ENCODE peak calls at places on chromosomes 16 and 17, in ten cellular contexts. One of them, this sample, is unnamed.

GRCh38 chr17:68349157-68349556 is 57.9 kb downstream of the ARSG start:
- DNase-seq in lower leg skin: no peak
- DNase-seq in H1: no peak
- DNase-seq in epithelial cell of esophagus: no peak
- DNase-seq in brain microvascular endothelial cell: no peak
- DNase-seq in CD8-positive, alpha-beta T cell: no peak
- DNase-seq in fibroblast of pulmonary artery: no peak
- DNase-seq in CD4-positive, alpha-beta T cell: no peak
- DNase-seq in OCI-LY7: no peak
- DNase-seq in HCT116: no peak
- DNase-seq in this sample: peak

GRCh38 chr17:81550830-81551457 is 1.2 kb downstream of the FAAP100 start:
- DNase-seq in lower leg skin: no peak
- DNase-seq in H1: no peak
- DNase-seq in epithelial cell of esophagus: no peak
- DNase-seq in brain microvascular endothelial cell: no peak
- DNase-seq in CD8-positive, alpha-beta T cell: no peak
- DNase-seq in fibroblast of pulmonary artery: no peak
- DNase-seq in CD4-positive, alpha-beta T cell: no peak
- DNase-seq in OCI-LY7: no peak
- DNase-seq in HCT116: no peak
- DNase-seq in this sample: no peak

GRCh38 chr17:36730095-36730808 is 128.9 kb downstream of the MRM1 start:
- DNase-seq in lower leg skin: no peak
- DNase-seq in H1: no peak
- DNase-seq in epithelial cell of esophagus: no peak
- DNase-seq in brain microvascular endothelial cell: no peak
- DNase-seq in CD8-positive, alpha-beta T cell: no peak
- DNase-seq in fibroblast of pulmonary artery: no peak
- DNase-seq in CD4-positive, alpha-beta T cell: no peak
- DNase-seq in OCI-LY7: no peak
- DNase-seq in HCT116: no peak
- DNase-seq in this sample: no peak

GRCh38 chr16:56048425-56049100 is 142.7 kb upstream of the GNAO1 start:
- DNase-seq in lower leg skin: no peak
- DNase-seq in H1: no peak
- DNase-seq in epithelial cell of esophagus: no peak
- DNase-seq in brain microvascular endothelial cell: no peak
- DNase-seq in CD8-positive, alpha-beta T cell: no peak
- DNase-seq in fibroblast of pulmonary artery: no peak
- DNase-seq in CD4-positive, alpha-beta T cell: no peak
- DNase-seq in OCI-LY7: peak
- DNase-seq in HCT116: no peak
- DNase-seq in this sample: peak

GRCh38 chr16:14284930-14285541 is 213.9 kb downstream of the MRTFB start:
- DNase-seq in lower leg skin: no peak
- DNase-seq in H1: no peak
- DNase-seq in epithelial cell of esophagus: peak
- DNase-seq in brain microvascular endothelial cell: peak
- DNase-seq in CD8-positive, alpha-beta T cell: peak
- DNase-seq in fibroblast of pulmonary artery: peak
- DNase-seq in CD4-positive, alpha-beta T cell: no peak
- DNase-seq in OCI-LY7: peak
- DNase-seq in HCT116: peak
- DNase-seq in this sample: no peak

GRCh38 chr16:31177136-31177535 is 2.8 kb upstream of the FUS start:
- DNase-seq in lower leg skin: no peak
- DNase-seq in H1: no peak
- DNase-seq in epithelial cell of esophagus: peak
- DNase-seq in brain microvascular endothelial cell: no peak
- DNase-seq in CD8-positive, alpha-beta T cell: peak
- DNase-seq in fibroblast of pulmonary artery: no peak
- DNase-seq in CD4-positive, alpha-beta T cell: peak
- DNase-seq in OCI-LY7: peak
- DNase-seq in HCT116: no peak
- DNase-seq in this sample: no peak

GRCh38 chr16:10817963-10818941 is at the start of gene TVP23A:
- DNase-seq in lower leg skin: no peak
- DNase-seq in H1: peak
- DNase-seq in epithelial cell of esophagus: no peak
- DNase-seq in brain microvascular endothelial cell: no peak
- DNase-seq in CD8-positive, alpha-beta T cell: no peak
- DNase-seq in fibroblast of pulmonary artery: peak
- DNase-seq in CD4-positive, alpha-beta T cell: no peak
- DNase-seq in OCI-LY7: no peak
- DNase-seq in HCT116: no peak
- DNase-seq in this sample: no peak

GRCh38 chr16:962366-962765 is 8.4 kb downstream of the LMF1 start:
- DNase-seq in lower leg skin: no peak
- DNase-seq in H1: no peak
- DNase-seq in epithelial cell of esophagus: no peak
- DNase-seq in brain microvascular endothelial cell: no peak
- DNase-seq in CD8-positive, alpha-beta T cell: no peak
- DNase-seq in fibroblast of pulmonary artery: no peak
- DNase-seq in CD4-positive, alpha-beta T cell: no peak
- DNase-seq in OCI-LY7: no peak
- DNase-seq in HCT116: no peak
- DNase-seq in this sample: no peak

GRCh38 chr17:4901648-4902344 is 1.1 kb downstream of the CHRNE start:
- DNase-seq in lower leg skin: no peak
- DNase-seq in H1: no peak
- DNase-seq in epithelial cell of esophagus: no peak
- DNase-seq in brain microvascular endothelial cell: peak
- DNase-seq in CD8-positive, alpha-beta T cell: no peak
- DNase-seq in fibroblast of pulmonary artery: no peak
- DNase-seq in CD4-positive, alpha-beta T cell: peak
- DNase-seq in OCI-LY7: no peak
- DNase-seq in HCT116: no peak
- DNase-seq in this sample: no peak

GRCh38 chr17:75498019-75498725 is 17.2 kb downstream of the CASKIN2 start:
- DNase-seq in lower leg skin: no peak
- DNase-seq in H1: no peak
- DNase-seq in epithelial cell of esophagus: no peak
- DNase-seq in brain microvascular endothelial cell: no peak
- DNase-seq in CD8-positive, alpha-beta T cell: no peak
- DNase-seq in fibroblast of pulmonary artery: no peak
- DNase-seq in CD4-positive, alpha-beta T cell: no peak
- DNase-seq in OCI-LY7: no peak
- DNase-seq in HCT116: no peak
- DNase-seq in this sample: no peak

GRCh38 chr16:8675183-8676159 is 1.1 kb downstream of the ABAT start:
- DNase-seq in lower leg skin: no peak
- DNase-seq in H1: no peak
- DNase-seq in epithelial cell of esophagus: peak
- DNase-seq in brain microvascular endothelial cell: no peak
- DNase-seq in CD8-positive, alpha-beta T cell: peak
- DNase-seq in fibroblast of pulmonary artery: no peak
- DNase-seq in CD4-positive, alpha-beta T cell: peak
- DNase-seq in OCI-LY7: no peak
- DNase-seq in HCT116: no peak
- DNase-seq in this sample: peak

GRCh38 chr17:5065227-5065744 is 13.0 kb upstream of the ZFP3 start:
- DNase-seq in lower leg skin: no peak
- DNase-seq in H1: no peak
- DNase-seq in epithelial cell of esophagus: no peak
- DNase-seq in brain microvascular endothelial cell: no peak
- DNase-seq in CD8-positive, alpha-beta T cell: no peak
- DNase-seq in fibroblast of pulmonary artery: peak
- DNase-seq in CD4-positive, alpha-beta T cell: no peak
- DNase-seq in OCI-LY7: no peak
- DNase-seq in HCT116: no peak
- DNase-seq in this sample: no peak

GRCh38 chr17:38768417-38768816 is 15.9 kb downstream of the PSMB3 start:
- DNase-seq in lower leg skin: no peak
- DNase-seq in H1: no peak
- DNase-seq in epithelial cell of esophagus: no peak
- DNase-seq in brain microvascular endothelial cell: no peak
- DNase-seq in CD8-positive, alpha-beta T cell: no peak
- DNase-seq in fibroblast of pulmonary artery: no peak
- DNase-seq in CD4-positive, alpha-beta T cell: no peak
- DNase-seq in OCI-LY7: no peak
- DNase-seq in HCT116: no peak
- DNase-seq in this sample: no peak

DNA sequence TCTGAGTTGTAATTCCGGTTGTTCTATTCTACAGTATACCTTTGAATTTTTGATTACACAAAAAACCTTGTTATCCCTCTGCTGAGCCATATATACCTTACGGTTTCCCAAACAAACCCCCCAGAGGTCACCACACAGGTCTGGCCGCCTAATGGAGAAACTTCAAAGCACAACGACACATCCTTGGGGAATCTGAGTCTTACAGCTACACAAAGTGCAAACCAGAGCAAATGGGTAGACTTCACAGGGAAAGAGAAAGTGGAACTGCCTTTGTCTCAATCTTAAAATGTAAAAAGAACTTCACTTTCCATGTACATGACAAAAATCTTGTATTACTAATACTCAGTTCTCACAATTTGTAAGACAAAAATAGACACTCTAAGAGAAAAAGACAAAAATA is 2.7 kb downstream of the FBXO31 start:
- DNase-seq in lower leg skin: no peak
- DNase-seq in H1: no peak
- DNase-seq in epithelial cell of esophagus: no peak
- DNase-seq in brain microvascular endothelial cell: no peak
- DNase-seq in CD8-positive, alpha-beta T cell: no peak
- DNase-seq in fibroblast of pulmonary artery: peak
- DNase-seq in CD4-positive, alpha-beta T cell: no peak
- DNase-seq in OCI-LY7: no peak
- DNase-seq in HCT116: no peak
- DNase-seq in this sample: no peak
- TF ChIP-seq CTCF in lower leg skin: no peak
- TF ChIP-seq CTCF in H1: no peak
- TF ChIP-seq CTCF in epithelial cell of esophagus: no peak
- TF ChIP-seq CTCF in brain microvascular endothelial cell: peak
- TF ChIP-seq CTCF in CD8-positive, alpha-beta T cell: no peak
- TF ChIP-seq CTCF in fibroblast of pulmonary artery: peak
- TF ChIP-seq CTCF in CD4-positive, alpha-beta T cell: no peak
- TF ChIP-seq CTCF in OCI-LY7: no peak
- TF ChIP-seq CTCF in HCT116: no peak
- TF ChIP-seq CTCF in this sample: no peak

DNA sequence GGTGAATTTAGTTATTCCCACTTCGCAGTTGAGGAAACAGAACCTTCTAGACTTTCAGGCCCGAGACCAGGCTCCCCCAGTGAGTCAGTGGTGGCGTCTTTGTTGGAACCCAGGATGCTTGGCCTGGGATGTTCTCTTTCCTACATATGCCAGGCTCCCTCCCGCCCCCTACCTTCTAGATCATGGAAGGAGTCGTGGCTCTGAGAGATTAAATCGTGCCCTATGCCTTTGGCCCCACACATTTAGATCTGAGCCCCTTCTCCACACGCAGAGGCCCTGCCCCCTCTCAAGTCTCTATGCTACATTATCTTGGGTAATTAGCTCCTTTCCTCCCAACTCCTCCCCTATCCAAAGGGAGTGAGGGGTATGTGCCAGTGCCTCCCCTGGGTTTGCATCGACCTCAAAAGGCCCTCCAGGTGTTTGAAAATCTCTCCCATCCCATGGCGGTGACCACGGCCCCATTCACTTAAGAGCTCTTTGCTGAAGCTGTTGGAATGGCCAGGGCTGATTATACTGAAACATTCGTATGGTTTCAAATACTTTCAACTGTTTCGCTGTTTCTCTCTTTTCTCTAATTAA is 3.0 kb downstream of the NGFR start:
- DNase-seq in lower leg skin: no peak
- DNase-seq in H1: peak
- DNase-seq in epithelial cell of esophagus: no peak
- DNase-seq in brain microvascular endothelial cell: no peak
- DNase-seq in CD8-positive, alpha-beta T cell: no peak
- DNase-seq in fibroblast of pulmonary artery: no peak
- DNase-seq in CD4-positive, alpha-beta T cell: no peak
- DNase-seq in OCI-LY7: no peak
- DNase-seq in HCT116: no peak
- DNase-seq in this sample: no peak
- TF ChIP-seq CTCF in lower leg skin: no peak
- TF ChIP-seq CTCF in H1: peak
- TF ChIP-seq CTCF in epithelial cell of esophagus: peak
- TF ChIP-seq CTCF in brain microvascular endothelial cell: peak
- TF ChIP-seq CTCF in CD8-positive, alpha-beta T cell: no peak
- TF ChIP-seq CTCF in fibroblast of pulmonary artery: peak
- TF ChIP-seq CTCF in CD4-positive, alpha-beta T cell: no peak
- TF ChIP-seq CTCF in OCI-LY7: peak
- TF ChIP-seq CTCF in HCT116: no peak
- TF ChIP-seq CTCF in this sample: no peak

GRCh38 chr16:68397710-68398171 is 50.6 kb downstream of the SMPD3 start:
- DNase-seq in lower leg skin: no peak
- DNase-seq in H1: no peak
- DNase-seq in epithelial cell of esophagus: no peak
- DNase-seq in brain microvascular endothelial cell: no peak
- DNase-seq in CD8-positive, alpha-beta T cell: no peak
- DNase-seq in fibroblast of pulmonary artery: no peak
- DNase-seq in CD4-positive, alpha-beta T cell: no peak
- DNase-seq in OCI-LY7: no peak
- DNase-seq in HCT116: no peak
- DNase-seq in this sample: no peak

GRCh38 chr16:68395806-68396205 is 52.5 kb downstream of the SMPD3 start:
- DNase-seq in lower leg skin: no peak
- DNase-seq in H1: no peak
- DNase-seq in epithelial cell of esophagus: no peak
- DNase-seq in brain microvascular endothelial cell: no peak
- DNase-seq in CD8-positive, alpha-beta T cell: no peak
- DNase-seq in fibroblast of pulmonary artery: no peak
- DNase-seq in CD4-positive, alpha-beta T cell: no peak
- DNase-seq in OCI-LY7: no peak
- DNase-seq in HCT116: no peak
- DNase-seq in this sample: no peak

GRCh38 chr16:68395167-68395786 is 53.0 kb downstream of the SMPD3 start:
- DNase-seq in lower leg skin: no peak
- DNase-seq in H1: no peak
- DNase-seq in epithelial cell of esophagus: no peak
- DNase-seq in brain microvascular endothelial cell: no peak
- DNase-seq in CD8-positive, alpha-beta T cell: no peak
- DNase-seq in fibroblast of pulmonary artery: no peak
- DNase-seq in CD4-positive, alpha-beta T cell: no peak
- DNase-seq in OCI-LY7: no peak
- DNase-seq in HCT116: no peak
- DNase-seq in this sample: no peak

GRCh38 chr16:68399456-68399855 is 48.9 kb downstream of the SMPD3 start:
- DNase-seq in lower leg skin: no peak
- DNase-seq in H1: no peak
- DNase-seq in epithelial cell of esophagus: no peak
- DNase-seq in brain microvascular endothelial cell: no peak
- DNase-seq in CD8-positive, alpha-beta T cell: no peak
- DNase-seq in fibroblast of pulmonary artery: no peak
- DNase-seq in CD4-positive, alpha-beta T cell: no peak
- DNase-seq in OCI-LY7: no peak
- DNase-seq in HCT116: no peak
- DNase-seq in this sample: no peak

GRCh38 chr16:68396481-68396880 is 51.8 kb downstream of the SMPD3 start:
- DNase-seq in lower leg skin: no peak
- DNase-seq in H1: no peak
- DNase-seq in epithelial cell of esophagus: peak
- DNase-seq in brain microvascular endothelial cell: peak
- DNase-seq in CD8-positive, alpha-beta T cell: peak
- DNase-seq in fibroblast of pulmonary artery: peak
- DNase-seq in CD4-positive, alpha-beta T cell: peak
- DNase-seq in OCI-LY7: peak
- DNase-seq in HCT116: peak
- DNase-seq in this sample: no peak
- TF ChIP-seq CTCF in lower leg skin: no peak
- TF ChIP-seq CTCF in H1: no peak
- TF ChIP-seq CTCF in epithelial cell of esophagus: peak
- TF ChIP-seq CTCF in brain microvascular endothelial cell: peak
- TF ChIP-seq CTCF in CD8-positive, alpha-beta T cell: peak
- TF ChIP-seq CTCF in fibroblast of pulmonary artery: peak
- TF ChIP-seq CTCF in CD4-positive, alpha-beta T cell: peak
- TF ChIP-seq CTCF in OCI-LY7: peak
- TF ChIP-seq CTCF in HCT116: peak
- TF ChIP-seq CTCF in this sample: peak

GRCh38 chr17:60745544-60745943 is 67.9 kb downstream of the BCAS3 start:
- DNase-seq in lower leg skin: no peak
- DNase-seq in H1: no peak
- DNase-seq in epithelial cell of esophagus: peak
- DNase-seq in brain microvascular endothelial cell: no peak
- DNase-seq in CD8-positive, alpha-beta T cell: no peak
- DNase-seq in fibroblast of pulmonary artery: peak
- DNase-seq in CD4-positive, alpha-beta T cell: no peak
- DNase-seq in OCI-LY7: no peak
- DNase-seq in HCT116: no peak
- DNase-seq in this sample: no peak
- TF ChIP-seq CTCF in lower leg skin: no peak
- TF ChIP-seq CTCF in H1: no peak
- TF ChIP-seq CTCF in epithelial cell of esophagus: peak
- TF ChIP-seq CTCF in brain microvascular endothelial cell: no peak
- TF ChIP-seq CTCF in CD8-positive, alpha-beta T cell: no peak
- TF ChIP-seq CTCF in fibroblast of pulmonary artery: no peak
- TF ChIP-seq CTCF in CD4-positive, alpha-beta T cell: no peak
- TF ChIP-seq CTCF in OCI-LY7: peak
- TF ChIP-seq CTCF in HCT116: peak
- TF ChIP-seq CTCF in this sample: no peak

This sample was measured in GM13976.